ENCODE peak calls at places on chromosomes 12 and 14, in ten cellular contexts. T is H9, Z is foreskin fibroblast, A is fibroblast of the aortic adventitia, J is cardiac muscle cell, D is astrocyte of the spinal cord, K is fibroblast of pulmonary artery, Y is RWPE1, S is breast epithelium, V is Peyer's patch. G is an unnamed sample.

GRCh38 chr12:130949806-130950205 is 3.9 kb upstream of the ADGRD1 start:
- DNase-seq in D (no peak), S (no peak), Y (no peak), J (no peak), A (no peak), K (no peak), Z (no peak), V (no peak), T (no peak), G (no peak)

GRCh38 chr14:24481622-24482324 is 26.3 kb downstream of the CMA1 start:
- DNase-seq in V (peak), Z (no peak), J (peak), T (peak), A (peak), S (no peak), D (no peak), Y (peak), K (peak), G (peak)

GRCh38 chr14:91968280-91968679 is 20.8 kb upstream of the FBLN5 start:
- DNase-seq in T (no peak), J (no peak), S (no peak), K (no peak), A (no peak), D (no peak), Z (no peak), V (no peak), Y (no peak), G (no peak)

GRCh38 chr12:5222011-5222461 is 178.4 kb downstream of the KCNA5 start:
- DNase-seq in Y (no peak), T (peak), Z (no peak), S (no peak), V (no peak), K (no peak), A (no peak), J (no peak), D (peak), G (no peak)

GRCh38 chr14:98901511-98902205 is 370.3 kb downstream of the BCL11B start:
- DNase-seq in V (no peak), A (no peak), Z (no peak), J (no peak), D (no peak), T (no peak), S (no peak), K (no peak), Y (no peak), G (no peak)

GRCh38 chr12:65278576-65279386 is at the start of gene MSRB3:
- DNase-seq in Y (peak), A (peak), K (peak), D (peak), T (peak), S (peak), Z (peak), V (peak), J (peak), G (peak)

GRCh38 chr12:75526655-75527511 is 15.5 kb upstream of the KRR1 start:
- DNase-seq in V (no peak), A (peak), D (peak), Z (peak), S (no peak), Y (peak), J (peak), T (peak), K (peak), G (no peak)

GRCh38 chr12:94297876-94298520 is 149.6 kb downstream of the PLXNC1 start:
- DNase-seq in S (no peak), A (peak), Y (no peak), D (no peak), T (no peak), J (no peak), V (no peak), K (peak), Z (no peak), G (no peak)

GRCh38 chr12:76864791-76865400 is 13.9 kb downstream of the CSRP2 start:
- DNase-seq in J (no peak), V (no peak), K (no peak), T (no peak), Y (no peak), A (no peak), Z (no peak), S (no peak), D (peak), G (no peak)

GRCh38 chr14:102589761-102590290 is 2.6 kb upstream of the RCOR1 start:
- DNase-seq in D (no peak), V (no peak), T (no peak), A (no peak), Y (no peak), J (no peak), S (no peak), Z (no peak), K (no peak), G (no peak)

GRCh38 chr12:80770958-80771357 is 54.2 kb downstream of the MYF5 start:
- DNase-seq in S (no peak), J (no peak), T (no peak), A (no peak), D (no peak), K (no peak), Z (no peak), Y (no peak), V (no peak), G (no peak)

GRCh38 chr12:58593557-58594304 is 326.6 kb downstream of the LRIG3 start:
- DNase-seq in S (no peak), Z (no peak), V (no peak), K (no peak), D (no peak), T (no peak), J (no peak), Y (no peak), A (peak), G (no peak)

DNA sequence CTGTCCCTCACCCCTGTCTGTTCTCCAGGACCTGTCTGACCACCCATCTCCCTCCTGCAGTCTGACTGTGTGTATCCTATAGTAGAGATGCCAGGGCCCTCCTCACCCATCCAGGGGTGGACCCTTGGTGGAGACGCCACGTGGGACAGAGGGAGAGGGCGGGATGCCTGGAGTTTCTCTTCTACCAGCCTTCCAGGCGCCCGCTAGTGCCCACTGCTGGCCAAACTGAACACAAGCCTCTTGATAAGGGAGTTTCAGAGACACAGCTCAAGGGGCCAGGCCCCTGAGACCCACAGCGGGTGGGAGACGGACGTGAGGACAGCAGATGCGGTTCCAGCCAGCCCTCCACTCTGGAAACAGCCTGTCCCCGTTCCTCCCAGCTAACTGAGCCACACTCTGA is 147.3 kb downstream of the RBM19 start:
- DNase-seq in A (no peak), D (no peak), T (peak), V (no peak), S (no peak), K (peak), J (peak), Y (no peak), Z (peak), G (no peak)
- TF ChIP-seq CTCF in A (peak), D (peak), T (peak), V (no peak), S (no peak), K (peak), J (peak), Y (no peak), Z (peak), G (no peak)

DNA sequence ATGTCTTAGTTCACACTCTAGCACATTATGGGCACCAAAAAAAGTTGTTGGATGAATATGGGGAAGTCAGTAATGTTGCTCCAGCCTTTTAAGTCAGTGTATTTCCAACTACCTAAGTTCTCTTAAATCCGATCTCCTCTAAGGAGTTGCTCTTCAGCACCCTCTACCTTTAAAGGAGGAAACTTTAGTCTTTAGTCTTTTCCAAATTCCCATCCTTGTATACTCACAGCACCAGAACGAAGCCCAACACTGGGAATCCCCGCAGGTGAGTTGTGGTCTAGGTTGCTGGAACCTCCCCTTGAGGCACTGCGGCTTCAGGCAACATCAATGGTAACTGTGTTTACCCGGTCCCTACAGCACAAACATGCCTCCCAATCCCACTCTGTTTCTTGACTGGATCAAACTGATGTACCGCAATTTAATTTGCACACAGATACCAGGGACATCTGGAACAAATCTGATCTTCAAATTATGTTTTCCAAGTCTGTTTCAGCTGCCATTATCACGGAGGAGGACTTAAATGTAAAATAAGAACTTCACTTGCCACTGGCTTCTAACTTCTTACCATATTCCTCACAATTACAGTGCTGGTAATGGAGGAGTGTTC is 179.0 kb downstream of the FOXN3 start:
- DNase-seq in S (no peak), J (peak), Y (no peak), D (peak), A (no peak), K (peak), Z (no peak), V (no peak), T (peak), G (no peak)
- TF ChIP-seq CTCF in S (peak), J (peak), Y (no peak), D (peak), A (peak), K (peak), Z (peak), V (no peak), T (peak), G (no peak)

DNA sequence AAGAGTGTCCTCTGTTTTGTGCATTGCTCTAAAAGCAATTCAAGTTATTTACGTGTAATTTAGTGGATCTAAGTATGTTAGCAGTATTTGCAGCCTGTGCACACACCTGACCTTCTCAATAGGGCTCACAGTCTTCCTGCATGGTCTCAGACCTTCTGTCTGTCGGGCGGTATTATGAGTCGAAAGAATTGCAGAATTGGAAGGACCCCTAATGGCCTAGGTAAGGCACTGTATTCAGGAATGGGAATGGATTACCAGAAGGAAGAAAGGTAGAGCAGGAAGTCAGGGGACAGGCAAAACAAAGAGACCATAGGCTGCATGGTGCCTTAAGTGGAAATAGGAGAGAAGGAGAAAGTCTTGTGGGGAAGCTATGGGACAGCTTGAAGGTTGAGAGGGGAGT is 341.6 kb downstream of the VRK1 start:
- DNase-seq in D (no peak), Y (no peak), K (no peak), Z (no peak), J (no peak), T (peak), S (no peak), V (no peak), A (no peak), G (no peak)
- TF ChIP-seq CTCF in D (no peak), Y (no peak), K (no peak), Z (no peak), J (no peak), T (peak), S (no peak), V (no peak), A (no peak), G (no peak)

DNA sequence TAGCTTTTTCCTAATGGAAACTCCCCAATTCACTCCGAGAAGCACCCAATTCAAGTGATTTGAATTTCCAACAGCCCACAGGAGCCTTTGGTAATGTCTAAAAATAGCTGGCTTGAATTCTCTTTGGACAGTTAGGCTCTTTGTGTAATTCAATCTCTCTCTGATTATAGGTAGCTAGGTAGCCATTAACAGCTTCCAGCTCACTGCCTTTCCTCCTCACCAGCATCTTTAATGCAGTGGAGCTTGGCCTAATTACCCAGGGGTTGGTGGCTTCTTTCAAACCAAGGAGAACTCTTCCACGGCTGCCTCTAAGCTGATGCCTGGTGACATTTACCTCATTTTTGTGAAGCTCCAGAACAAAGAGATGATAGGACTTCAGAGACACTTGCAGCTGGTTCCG is 86.4 kb downstream of the WSCD2 start:
- DNase-seq in Z (no peak), D (no peak), T (no peak), J (no peak), Y (no peak), S (no peak), K (no peak), V (no peak), A (no peak), G (no peak)
- TF ChIP-seq CTCF in Z (no peak), D (no peak), T (no peak), J (no peak), Y (no peak), S (no peak), K (no peak), V (no peak), A (no peak), G (no peak)

GRCh38 chr12:92943482-92944250 is 14.6 kb upstream of the EEA1 start:
- DNase-seq in S (no peak), D (peak), Z (no peak), J (peak), Y (no peak), T (no peak), K (peak), V (no peak), A (peak), G (no peak)
- TF ChIP-seq CTCF in S (no peak), D (peak), Z (no peak), J (peak), Y (no peak), T (peak), K (peak), V (no peak), A (peak), G (no peak)

GRCh38 chr14:30283822-30284446 is 275.0 kb upstream of the G2E3 start:
- DNase-seq in Y (peak), Z (peak), A (peak), S (no peak), D (peak), V (no peak), K (peak), T (peak), J (peak), G (no peak)
- TF ChIP-seq CTCF in Y (peak), Z (peak), A (peak), S (peak), D (peak), V (no peak), K (peak), T (peak), J (peak), G (no peak)

DNA sequence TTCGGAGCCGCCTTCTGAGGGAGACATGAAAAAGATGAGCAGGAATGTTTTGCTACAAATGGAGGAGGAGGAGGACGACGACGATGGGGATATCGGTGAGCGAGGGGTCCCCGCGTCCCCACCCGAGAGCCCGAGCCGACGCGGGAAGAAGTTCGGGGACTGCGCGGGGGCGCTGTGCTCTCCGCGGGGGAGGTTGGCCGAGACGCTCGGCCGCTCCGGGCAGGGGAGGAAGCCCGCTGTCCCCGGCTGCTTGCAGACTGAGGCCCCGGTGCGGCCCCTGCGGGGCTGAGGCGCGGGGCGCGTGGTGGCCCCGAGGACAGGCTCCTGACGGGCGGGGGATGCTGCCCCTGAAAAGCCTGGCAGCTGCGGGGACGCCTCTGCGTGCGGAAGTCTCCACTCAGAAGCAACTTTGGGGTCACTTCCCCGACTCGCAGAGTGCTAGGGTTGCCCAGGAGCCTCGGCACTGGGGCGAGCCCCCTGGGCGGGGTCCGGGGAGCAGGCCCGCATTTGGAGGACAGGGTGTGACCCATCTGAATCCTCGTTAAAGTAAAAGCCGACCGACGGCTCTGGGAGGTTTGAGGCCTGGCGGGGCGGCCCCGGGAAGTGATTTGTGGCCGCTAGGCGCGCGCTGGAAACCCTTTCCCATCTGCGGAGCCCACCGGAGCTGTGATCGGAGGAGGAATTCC is 545 bp downstream of the ANO6 start:
- DNase-seq in T (peak), Z (no peak), J (peak), D (peak), Y (peak), A (peak), S (no peak), V (peak), K (peak), G (peak)
- TF ChIP-seq CTCF in T (peak), Z (peak), J (peak), D (peak), Y (peak), A (peak), S (peak), V (peak), K (peak), G (no peak)

GRCh38 chr14:41609704-41610183 is 3.1 kb downstream of the LRFN5 start:
- DNase-seq in A (peak), V (no peak), J (peak), Y (no peak), D (peak), Z (no peak), S (no peak), T (peak), K (peak), G (no peak)
- TF ChIP-seq CTCF in A (peak), V (no peak), J (peak), Y (no peak), D (peak), Z (no peak), S (no peak), T (peak), K (peak), G (no peak)